ENCODE peak calls at places on chromosomes 12 and 14, in five cellular contexts. One of them, this sample, is unnamed.

GRCh38 chr14:104688755-104689619 is at the start of gene INF2:
- DNase-seq in nephron progenitor cell: peak
- DNase-seq in AG04450: no peak
- DNase-seq in cardiac muscle cell: peak
- DNase-seq in AG09309: no peak
- DNase-seq in this sample: peak

GRCh38 chr12:46516933-46517578 is 144.5 kb upstream of the SLC38A2 start:
- DNase-seq in AG09309: no peak
- DNase-seq in AG04450: no peak
- DNase-seq in nephron progenitor cell: no peak
- DNase-seq in cardiac muscle cell: no peak
- DNase-seq in this sample: no peak

GRCh38 chr14:105838591-105839424 is 312.4 kb downstream of the TMEM121 start:
- DNase-seq in cardiac muscle cell: no peak
- DNase-seq in nephron progenitor cell: no peak
- DNase-seq in AG04450: no peak
- DNase-seq in AG09309: no peak
- DNase-seq in this sample: no peak

GRCh38 chr14:89256273-89256672 is 160.8 kb downstream of the FOXN3 start:
- DNase-seq in AG09309: no peak
- DNase-seq in cardiac muscle cell: no peak
- DNase-seq in AG04450: no peak
- DNase-seq in nephron progenitor cell: no peak
- DNase-seq in this sample: no peak

GRCh38 chr14:54475911-54476310 is 12.9 kb downstream of the GMFB start:
- DNase-seq in AG09309: no peak
- DNase-seq in nephron progenitor cell: no peak
- DNase-seq in AG04450: no peak
- DNase-seq in cardiac muscle cell: no peak
- DNase-seq in this sample: no peak

GRCh38 chr12:19239616-19240234 is 110.2 kb downstream of the PLEKHA5 start:
- DNase-seq in AG09309: no peak
- DNase-seq in cardiac muscle cell: peak
- DNase-seq in AG04450: no peak
- DNase-seq in nephron progenitor cell: no peak
- DNase-seq in this sample: no peak

GRCh38 chr12:103538397-103538796 is 42.6 kb upstream of the C12orf42 start:
- DNase-seq in AG04450: no peak
- DNase-seq in AG09309: no peak
- DNase-seq in cardiac muscle cell: no peak
- DNase-seq in nephron progenitor cell: no peak
- DNase-seq in this sample: no peak

GRCh38 chr12:122079038-122079531 is 529 bp downstream of the MLXIP start:
- DNase-seq in nephron progenitor cell: no peak
- DNase-seq in AG04450: no peak
- DNase-seq in AG09309: no peak
- DNase-seq in cardiac muscle cell: no peak
- DNase-seq in this sample: no peak

GRCh38 chr12:131085816-131086591 is 132.3 kb downstream of the ADGRD1 start:
- DNase-seq in cardiac muscle cell: no peak
- DNase-seq in AG09309: no peak
- DNase-seq in AG04450: no peak
- DNase-seq in nephron progenitor cell: no peak
- DNase-seq in this sample: no peak

GRCh38 chr14:20818861-20819260 is 16.2 kb upstream of the RNASE1 start:
- DNase-seq in AG04450: no peak
- DNase-seq in AG09309: no peak
- DNase-seq in cardiac muscle cell: no peak
- DNase-seq in nephron progenitor cell: no peak
- DNase-seq in this sample: no peak
- TF ChIP-seq CTCF in AG04450: no peak
- TF ChIP-seq CTCF in AG09309: no peak
- TF ChIP-seq CTCF in cardiac muscle cell: peak
- TF ChIP-seq CTCF in nephron progenitor cell: no peak
- TF ChIP-seq CTCF in this sample: peak

DNA sequence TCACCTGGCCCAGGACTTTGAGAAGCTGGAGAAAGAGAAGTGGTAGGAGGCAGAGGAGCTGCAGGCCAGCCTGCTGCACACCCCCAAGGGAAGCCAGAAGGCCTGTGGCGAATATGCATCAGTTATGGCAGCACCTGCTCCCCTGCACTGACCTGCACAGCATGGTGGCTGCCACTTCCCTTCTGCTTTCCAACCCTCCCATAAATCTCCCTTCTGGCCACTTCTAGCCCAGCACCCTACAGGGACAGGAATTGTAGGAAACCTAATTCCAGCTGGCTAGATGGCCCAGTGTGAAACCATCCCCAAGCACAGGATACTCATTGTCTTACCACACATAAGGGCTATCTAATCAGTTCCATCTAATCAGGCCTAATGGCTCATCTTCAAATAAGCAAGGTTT is 136.3 kb downstream of the TBX3 start:
- DNase-seq in cardiac muscle cell: no peak
- DNase-seq in AG04450: no peak
- DNase-seq in AG09309: no peak
- DNase-seq in nephron progenitor cell: peak
- DNase-seq in this sample: no peak
- TF ChIP-seq CTCF in cardiac muscle cell: no peak
- TF ChIP-seq CTCF in AG04450: no peak
- TF ChIP-seq CTCF in AG09309: no peak
- TF ChIP-seq CTCF in nephron progenitor cell: no peak
- TF ChIP-seq CTCF in this sample: no peak

GRCh38 chr12:74415633-74416032 is 122.0 kb upstream of the ATXN7L3B start:
- DNase-seq in AG09309: no peak
- DNase-seq in nephron progenitor cell: peak
- DNase-seq in cardiac muscle cell: peak
- DNase-seq in AG04450: no peak
- DNase-seq in this sample: no peak
- TF ChIP-seq CTCF in AG09309: peak
- TF ChIP-seq CTCF in nephron progenitor cell: peak
- TF ChIP-seq CTCF in cardiac muscle cell: peak
- TF ChIP-seq CTCF in AG04450: peak
- TF ChIP-seq CTCF in this sample: peak

GRCh38 chr14:102817318-102817717 is 40.1 kb downstream of the TRAF3 start:
- DNase-seq in AG04450: no peak
- DNase-seq in nephron progenitor cell: no peak
- DNase-seq in cardiac muscle cell: no peak
- DNase-seq in AG09309: no peak
- DNase-seq in this sample: no peak

GRCh38 chr14:102811971-102812370 is 34.7 kb downstream of the TRAF3 start:
- DNase-seq in cardiac muscle cell: no peak
- DNase-seq in nephron progenitor cell: no peak
- DNase-seq in AG04450: no peak
- DNase-seq in AG09309: no peak
- DNase-seq in this sample: no peak

GRCh38 chr14:102811254-102811963 is 34.2 kb downstream of the TRAF3 start:
- DNase-seq in AG04450: no peak
- DNase-seq in AG09309: no peak
- DNase-seq in cardiac muscle cell: no peak
- DNase-seq in nephron progenitor cell: no peak
- DNase-seq in this sample: no peak

GRCh38 chr14:102810523-102810922 is 33.3 kb downstream of the TRAF3 start:
- DNase-seq in nephron progenitor cell: no peak
- DNase-seq in AG04450: no peak
- DNase-seq in AG09309: no peak
- DNase-seq in cardiac muscle cell: no peak
- DNase-seq in this sample: no peak

GRCh38 chr14:102813691-102814090 is 36.4 kb downstream of the TRAF3 start:
- DNase-seq in AG04450: no peak
- DNase-seq in AG09309: no peak
- DNase-seq in cardiac muscle cell: no peak
- DNase-seq in nephron progenitor cell: no peak
- DNase-seq in this sample: no peak
- TF ChIP-seq CTCF in AG04450: no peak
- TF ChIP-seq CTCF in AG09309: no peak
- TF ChIP-seq CTCF in cardiac muscle cell: no peak
- TF ChIP-seq CTCF in nephron progenitor cell: no peak
- TF ChIP-seq CTCF in this sample: no peak

GRCh38 chr14:95683793-95684192 is 2.4 kb upstream of the TCL1B start:
- DNase-seq in AG09309: no peak
- DNase-seq in AG04450: no peak
- DNase-seq in nephron progenitor cell: no peak
- DNase-seq in cardiac muscle cell: no peak
- DNase-seq in this sample: no peak
- TF ChIP-seq CTCF in AG09309: peak
- TF ChIP-seq CTCF in AG04450: peak
- TF ChIP-seq CTCF in nephron progenitor cell: no peak
- TF ChIP-seq CTCF in cardiac muscle cell: peak
- TF ChIP-seq CTCF in this sample: peak

GRCh38 chr14:93619176-93619793 is 169.0 kb downstream of the PRIMA1 start:
- DNase-seq in nephron progenitor cell: peak
- DNase-seq in AG04450: no peak
- DNase-seq in AG09309: peak
- DNase-seq in cardiac muscle cell: peak
- DNase-seq in this sample: no peak
- TF ChIP-seq CTCF in nephron progenitor cell: peak
- TF ChIP-seq CTCF in AG04450: peak
- TF ChIP-seq CTCF in AG09309: peak
- TF ChIP-seq CTCF in cardiac muscle cell: peak
- TF ChIP-seq CTCF in this sample: peak

DNA sequence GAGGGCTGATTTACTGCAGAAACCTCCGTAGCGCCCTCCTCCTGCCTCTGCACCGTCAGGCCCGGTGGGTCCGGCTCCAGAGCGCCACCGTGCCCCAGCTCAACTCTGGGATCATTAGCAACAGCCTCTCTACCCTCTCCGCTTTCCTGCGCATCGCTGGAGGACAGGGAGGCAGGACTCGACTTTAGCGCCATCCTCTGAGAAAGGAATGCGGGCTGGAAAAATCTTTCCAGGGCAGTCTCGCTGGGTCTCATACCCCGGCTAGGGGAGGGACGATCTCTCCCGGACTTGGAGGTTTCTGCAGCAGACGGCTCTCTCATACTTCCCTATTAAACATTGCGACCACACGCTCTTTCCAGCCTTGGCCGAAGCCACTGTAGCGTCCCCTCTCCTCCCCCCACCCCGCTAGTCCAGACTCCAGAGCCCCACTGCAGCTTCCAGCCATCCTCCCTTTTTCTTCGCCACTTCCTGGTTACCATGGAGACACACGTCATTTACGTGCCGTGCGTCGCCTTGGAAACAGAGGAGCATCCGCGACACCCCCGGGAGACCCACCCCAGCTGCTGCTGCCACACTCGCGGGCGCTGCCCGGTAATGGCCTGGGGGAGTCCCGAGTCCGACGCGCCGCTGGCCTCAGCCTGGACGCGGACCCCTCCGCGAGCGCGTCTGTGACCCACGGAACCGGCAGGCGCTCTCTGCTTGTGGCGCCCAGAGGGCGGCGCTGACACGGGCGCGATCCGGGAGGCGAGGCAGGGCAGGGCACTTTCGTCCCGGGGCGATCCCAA is at the start of gene CCDC184:
- DNase-seq in cardiac muscle cell: peak
- DNase-seq in nephron progenitor cell: peak
- DNase-seq in AG04450: no peak
- DNase-seq in AG09309: no peak
- DNase-seq in this sample: peak
- TF ChIP-seq CTCF in cardiac muscle cell: peak
- TF ChIP-seq CTCF in nephron progenitor cell: no peak
- TF ChIP-seq CTCF in AG04450: peak
- TF ChIP-seq CTCF in AG09309: peak
- TF ChIP-seq CTCF in this sample: peak

GRCh38 chr14:102969060-102969791 is 46.8 kb downstream of the AMN start:
- DNase-seq in AG04450: no peak
- DNase-seq in AG09309: no peak
- DNase-seq in cardiac muscle cell: no peak
- DNase-seq in nephron progenitor cell: no peak
- DNase-seq in this sample: no peak

GRCh38 chr14:102969901-102970300 is 47.4 kb downstream of the AMN start:
- DNase-seq in AG09309: no peak
- DNase-seq in cardiac muscle cell: no peak
- DNase-seq in nephron progenitor cell: no peak
- DNase-seq in AG04450: no peak
- DNase-seq in this sample: no peak

GRCh38 chr14:102971314-102971713 is 48.9 kb downstream of the AMN start:
- DNase-seq in cardiac muscle cell: no peak
- DNase-seq in AG04450: no peak
- DNase-seq in AG09309: no peak
- DNase-seq in nephron progenitor cell: no peak
- DNase-seq in this sample: no peak

GRCh38 chr14:102973706-102974280 is 51.3 kb downstream of the AMN start:
- DNase-seq in AG09309: no peak
- DNase-seq in nephron progenitor cell: no peak
- DNase-seq in AG04450: no peak
- DNase-seq in cardiac muscle cell: no peak
- DNase-seq in this sample: no peak

GRCh38 chr14:102971836-102972606 is 49.6 kb downstream of the AMN start:
- DNase-seq in AG09309: no peak
- DNase-seq in nephron progenitor cell: no peak
- DNase-seq in AG04450: no peak
- DNase-seq in cardiac muscle cell: no peak
- DNase-seq in this sample: no peak
- TF ChIP-seq CTCF in AG09309: no peak
- TF ChIP-seq CTCF in nephron progenitor cell: no peak
- TF ChIP-seq CTCF in AG04450: no peak
- TF ChIP-seq CTCF in cardiac muscle cell: no peak
- TF ChIP-seq CTCF in this sample: no peak

GRCh38 chr12:85157023-85157626 is 121.0 kb downstream of the LRRIQ1 start:
- DNase-seq in AG04450: no peak
- DNase-seq in cardiac muscle cell: no peak
- DNase-seq in AG09309: no peak
- DNase-seq in nephron progenitor cell: no peak
- DNase-seq in this sample: no peak

GRCh38 chr12:85156569-85156968 is 120.4 kb downstream of the LRRIQ1 start:
- DNase-seq in nephron progenitor cell: no peak
- DNase-seq in AG09309: no peak
- DNase-seq in AG04450: no peak
- DNase-seq in cardiac muscle cell: no peak
- DNase-seq in this sample: no peak

DNA sequence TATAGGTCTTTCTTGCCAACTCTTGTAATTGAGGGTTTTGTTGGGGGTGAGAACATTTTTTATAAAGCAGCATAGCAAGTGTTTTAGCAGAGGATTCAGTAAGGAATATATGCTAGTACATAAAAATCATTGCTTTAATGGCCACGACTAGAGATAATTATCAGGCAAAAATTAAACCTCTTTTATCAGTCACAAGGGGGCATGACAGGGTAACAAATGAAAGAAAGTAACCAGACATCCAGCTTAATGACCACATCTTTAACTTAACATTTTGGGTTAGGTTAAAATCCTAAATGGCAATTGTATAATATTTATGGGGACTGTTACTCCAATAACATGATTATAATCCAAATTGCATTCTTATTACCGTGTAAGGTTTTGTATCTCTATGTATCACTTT is 119.6 kb downstream of the LRRIQ1 start:
- DNase-seq in AG09309: no peak
- DNase-seq in AG04450: no peak
- DNase-seq in nephron progenitor cell: no peak
- DNase-seq in cardiac muscle cell: peak
- DNase-seq in this sample: no peak
- TF ChIP-seq CTCF in AG09309: no peak
- TF ChIP-seq CTCF in AG04450: no peak
- TF ChIP-seq CTCF in nephron progenitor cell: peak
- TF ChIP-seq CTCF in cardiac muscle cell: peak
- TF ChIP-seq CTCF in this sample: no peak

This sample was measured in left ventricle myocardium inferior.